ENCODE peak calls at places on chromosomes 12 and 14, in four cellular contexts. One of them, this sample, is unnamed.

GRCh38 chr14:21098134-21098891 is at the start of gene ZNF219:
- DNase-seq in K562: peak; percentile 78
- DNase-seq in HepG2: peak; percentile 74
- DNase-seq in GM12878: no peak
- DNase-seq in this sample: peak; percentile 93

GRCh38 chr12:44667461-44667860 is 208.7 kb downstream of the NELL2 start:
- DNase-seq in HepG2: no peak
- DNase-seq in GM12878: no peak
- DNase-seq in K562: no peak
- DNase-seq in this sample: no peak

GRCh38 chr12:76920182-76921014 is 41.6 kb upstream of the CSRP2 start:
- DNase-seq in K562: no peak
- DNase-seq in HepG2: no peak
- DNase-seq in GM12878: no peak
- DNase-seq in this sample: peak; percentile 35

GRCh38 chr12:99056186-99056585 is 411.1 kb downstream of the APAF1 start:
- DNase-seq in HepG2: no peak
- DNase-seq in GM12878: no peak
- DNase-seq in K562: no peak
- DNase-seq in this sample: no peak

GRCh38 chr14:80491131-80491530 is 279.8 kb upstream of the DIO2 start:
- DNase-seq in K562: no peak
- DNase-seq in GM12878: peak; percentile 23
- DNase-seq in HepG2: peak; percentile 20
- DNase-seq in this sample: peak; percentile 47

GRCh38 chr12:120167529-120168095 is 26.9 kb downstream of the GCN1 start:
- DNase-seq in K562: no peak
- DNase-seq in GM12878: no peak
- DNase-seq in HepG2: no peak
- DNase-seq in this sample: no peak

GRCh38 chr14:55671641-55672040 is 91.6 kb downstream of the KTN1 start:
- DNase-seq in K562: no peak
- DNase-seq in GM12878: no peak
- DNase-seq in HepG2: no peak
- DNase-seq in this sample: no peak

GRCh38 chr12:80314741-80315140 is 129.3 kb upstream of the PTPRQ start:
- DNase-seq in GM12878: no peak
- DNase-seq in HepG2: no peak
- DNase-seq in K562: no peak
- DNase-seq in this sample: no peak

GRCh38 chr12:95637010-95637409 is 85.7 kb upstream of the USP44 start:
- DNase-seq in K562: no peak
- DNase-seq in GM12878: no peak
- DNase-seq in HepG2: no peak
- DNase-seq in this sample: no peak

GRCh38 chr12:52054838-52055741 is 3.8 kb downstream of the NR4A1 start:
- DNase-seq in K562: no peak
- DNase-seq in HepG2: no peak
- DNase-seq in GM12878: no peak
- DNase-seq in this sample: no peak

GRCh38 chr12:28583771-28584261 is 393.6 kb downstream of the CCDC91 start:
- DNase-seq in GM12878: no peak
- DNase-seq in K562: no peak
- DNase-seq in HepG2: no peak
- DNase-seq in this sample: peak; percentile 40

GRCh38 chr12:107320031-107320928 is 226.9 kb upstream of the CRY1 start:
- DNase-seq in K562: no peak
- DNase-seq in HepG2: peak; percentile 69
- DNase-seq in GM12878: no peak
- DNase-seq in this sample: peak; percentile 76

GRCh38 chr14:71467419-71467818 is 464.8 kb upstream of the RGS6 start:
- DNase-seq in GM12878: no peak
- DNase-seq in HepG2: no peak
- DNase-seq in K562: no peak
- DNase-seq in this sample: no peak

GRCh38 chr14:90103808-90104207 is 42.0 kb downstream of the KCNK13 start:
- DNase-seq in GM12878: no peak
- DNase-seq in HepG2: no peak
- DNase-seq in K562: no peak
- DNase-seq in this sample: no peak

GRCh38 chr14:52299692-52300278 is 14.3 kb upstream of the PTGER2 start:
- DNase-seq in GM12878: no peak
- DNase-seq in K562: peak; percentile 14
- DNase-seq in HepG2: peak; percentile 59
- DNase-seq in this sample: peak; percentile 66

GRCh38 chr14:94540031-94540794 is 21.0 kb upstream of the SERPINA4 start:
- DNase-seq in GM12878: no peak
- DNase-seq in HepG2: peak; percentile 69
- DNase-seq in K562: no peak
- DNase-seq in this sample: no peak

GRCh38 chr14:27660683-27661082 is 1062.8 kb upstream of the NOVA1 start:
- DNase-seq in HepG2: no peak
- DNase-seq in K562: no peak
- DNase-seq in GM12878: no peak
- DNase-seq in this sample: no peak

GRCh38 chr14:95922080-95922479 is 45.4 kb downstream of the TUNAR start:
- DNase-seq in HepG2: no peak
- DNase-seq in GM12878: no peak
- DNase-seq in K562: no peak
- DNase-seq in this sample: no peak

GRCh38 chr14:94936411-94936892 is 166.5 kb upstream of the GSC start:
- DNase-seq in GM12878: no peak
- DNase-seq in HepG2: no peak
- DNase-seq in K562: no peak
- DNase-seq in this sample: peak; percentile 6

GRCh38 chr14:44030963-44031362 is 476.1 kb downstream of the FSCB start:
- DNase-seq in K562: no peak
- DNase-seq in GM12878: no peak
- DNase-seq in HepG2: no peak
- DNase-seq in this sample: peak; percentile 21

GRCh38 chr12:27785882-27786570 is 6.0 kb upstream of the MANSC4 start:
- DNase-seq in K562: no peak
- DNase-seq in GM12878: no peak
- DNase-seq in HepG2: no peak
- DNase-seq in this sample: no peak

DNA sequence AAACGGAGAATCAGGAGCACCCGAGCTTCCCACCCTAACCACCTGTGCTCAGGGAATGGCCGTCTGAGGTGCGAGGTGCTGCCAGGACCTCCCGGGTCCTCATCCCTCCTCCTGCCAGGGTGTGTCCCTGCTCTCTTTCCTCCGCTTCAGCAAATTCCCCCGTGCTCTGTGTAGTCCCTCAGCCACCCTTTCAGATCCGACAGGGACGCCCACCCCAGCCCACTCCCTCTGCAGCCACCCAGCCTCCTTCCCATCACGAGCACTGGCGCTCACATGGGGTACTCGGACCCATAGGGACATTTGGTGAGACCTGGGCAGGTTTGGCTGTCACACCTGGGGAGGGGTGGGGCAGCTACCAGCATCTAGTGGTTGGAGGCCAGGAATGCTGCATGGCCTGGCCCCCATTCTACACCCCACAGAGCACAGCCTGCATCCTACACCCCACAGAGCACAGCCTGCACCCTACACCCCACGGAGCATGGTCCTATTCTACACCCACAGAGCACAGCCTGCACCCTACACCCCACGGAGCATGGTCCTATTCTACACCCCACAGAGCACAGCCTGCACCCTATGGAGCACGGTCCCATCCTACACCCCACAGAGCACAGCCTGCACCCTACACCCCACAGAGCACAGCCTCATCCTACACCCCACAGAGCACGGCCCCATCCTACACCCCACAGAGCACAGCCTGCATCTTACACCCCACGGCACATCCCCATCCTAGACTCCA is 12.7 kb downstream of the GALNT9 start:
- DNase-seq in HepG2: no peak
- DNase-seq in GM12878: no peak
- DNase-seq in K562: no peak
- DNase-seq in this sample: no peak
- TF ChIP-seq JUNB in HepG2: no peak
- TF ChIP-seq JUNB in GM12878: no peak
- TF ChIP-seq JUNB in K562: no peak
- TF ChIP-seq JUNB in this sample: no peak

DNA sequence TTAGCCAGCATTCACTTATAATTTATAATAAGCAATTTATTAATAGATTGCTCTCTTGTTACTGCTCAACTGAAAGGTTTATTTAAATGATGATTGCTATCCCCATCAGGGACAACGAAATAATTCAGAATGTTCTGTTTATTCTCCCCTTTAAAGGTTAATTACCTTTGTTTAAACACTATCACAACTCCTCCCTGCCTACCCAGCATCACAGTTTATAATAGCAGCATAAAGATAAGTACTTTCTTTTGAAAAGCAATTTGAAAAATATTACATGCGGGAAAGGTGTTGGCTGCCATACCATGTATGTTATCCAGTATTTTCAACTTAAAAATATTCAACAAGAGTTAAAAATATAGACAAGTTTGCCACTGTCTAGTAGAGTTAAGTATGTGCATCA is 30.6 kb downstream of the SCAF11 start:
- DNase-seq in HepG2: no peak
- DNase-seq in GM12878: no peak
- DNase-seq in K562: no peak
- DNase-seq in this sample: no peak
- H3K79me2 ChIP-seq in HepG2: peaks cover 20% of the 10 kb centered on the region
- H3K79me2 ChIP-seq in GM12878: peaks cover 4% of the 10 kb centered on the region
- H3K79me2 ChIP-seq in K562: peaks cover 35% of the 10 kb centered on the region
- H3K79me2 ChIP-seq in this sample: peaks cover 2% of the 10 kb centered on the region

GRCh38 chr12:100265732-100266131 is 1.1 kb downstream of the DEPDC4 start:
- DNase-seq in HepG2: no peak
- DNase-seq in K562: no peak
- DNase-seq in GM12878: no peak
- DNase-seq in this sample: no peak
- H3K4me3 ChIP-seq in HepG2: peak overlapping the region; percentile 93
- H3K4me3 ChIP-seq in K562: no peak overlapping the region
- H3K4me3 ChIP-seq in GM12878: no peak overlapping the region
- H3K4me3 ChIP-seq in this sample: peak overlapping the region; percentile 84

GRCh38 chr14:60803871-60804270 is 69.3 kb downstream of the MNAT1 start:
- DNase-seq in K562: no peak
- DNase-seq in HepG2: no peak
- DNase-seq in GM12878: no peak
- DNase-seq in this sample: no peak

GRCh38 chr14:60807247-60807646 is 72.7 kb downstream of the MNAT1 start:
- DNase-seq in K562: no peak
- DNase-seq in GM12878: no peak
- DNase-seq in HepG2: no peak
- DNase-seq in this sample: no peak

GRCh38 chr14:60805881-60806569 is 71.5 kb downstream of the MNAT1 start:
- DNase-seq in K562: no peak
- DNase-seq in HepG2: no peak
- DNase-seq in GM12878: no peak
- DNase-seq in this sample: no peak

GRCh38 chr14:60812987-60813386 is 78.4 kb downstream of the MNAT1 start:
- DNase-seq in HepG2: no peak
- DNase-seq in GM12878: no peak
- DNase-seq in K562: no peak
- DNase-seq in this sample: no peak

DNA sequence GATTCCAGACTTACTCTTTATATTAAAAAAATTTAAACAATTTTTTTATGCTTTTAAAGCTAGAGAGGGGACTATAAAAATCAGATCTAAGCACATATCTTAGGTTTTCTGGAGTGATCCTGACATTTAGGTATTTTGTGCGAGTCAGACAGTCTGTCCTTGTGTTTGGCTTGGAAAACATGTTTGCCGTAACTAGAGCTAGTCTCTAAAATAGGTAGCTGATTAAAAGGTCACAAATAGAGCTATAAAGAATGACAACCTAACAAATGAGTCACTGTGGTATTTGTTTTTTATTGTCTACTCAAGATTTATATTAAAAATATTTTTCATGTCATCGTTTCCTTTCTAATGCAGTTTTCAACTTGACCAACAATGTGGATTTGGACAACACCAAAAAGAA is 73.4 kb downstream of the MNAT1 start:
- DNase-seq in GM12878: no peak
- DNase-seq in HepG2: no peak
- DNase-seq in K562: no peak
- DNase-seq in this sample: no peak
- TF ChIP-seq JUNB in GM12878: no peak
- TF ChIP-seq JUNB in HepG2: no peak
- TF ChIP-seq JUNB in K562: no peak
- TF ChIP-seq JUNB in this sample: no peak

DNA sequence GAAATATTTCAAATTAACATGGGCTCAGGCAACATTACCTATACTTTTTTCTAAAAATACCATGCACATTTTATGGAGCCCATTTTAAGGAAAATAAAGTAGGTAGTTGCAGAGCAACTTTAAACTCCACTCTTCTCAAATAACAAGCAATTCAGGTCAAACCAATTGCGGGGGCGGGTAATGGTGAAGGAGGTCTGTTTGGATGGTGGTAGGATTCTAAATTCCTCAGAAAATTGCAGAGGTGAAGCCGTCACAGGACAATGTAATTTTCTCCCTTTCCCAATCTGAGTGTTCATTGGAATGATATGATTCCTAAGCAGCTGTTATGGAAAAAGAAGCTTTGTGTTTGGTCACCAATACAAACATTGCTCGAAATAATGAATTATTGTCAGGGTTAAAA is 11.6 kb downstream of the PKP2 start:
- DNase-seq in HepG2: no peak
- DNase-seq in K562: no peak
- DNase-seq in GM12878: no peak
- DNase-seq in this sample: peak; percentile 40
- H3K79me2 ChIP-seq in HepG2: peaks cover 46% of the 10 kb centered on the region
- H3K79me2 ChIP-seq in K562: no peaks in the 10 kb centered on the region
- H3K79me2 ChIP-seq in GM12878: no peaks in the 10 kb centered on the region
- H3K79me2 ChIP-seq in this sample: peaks cover 65% of the 10 kb centered on the region

DNA sequence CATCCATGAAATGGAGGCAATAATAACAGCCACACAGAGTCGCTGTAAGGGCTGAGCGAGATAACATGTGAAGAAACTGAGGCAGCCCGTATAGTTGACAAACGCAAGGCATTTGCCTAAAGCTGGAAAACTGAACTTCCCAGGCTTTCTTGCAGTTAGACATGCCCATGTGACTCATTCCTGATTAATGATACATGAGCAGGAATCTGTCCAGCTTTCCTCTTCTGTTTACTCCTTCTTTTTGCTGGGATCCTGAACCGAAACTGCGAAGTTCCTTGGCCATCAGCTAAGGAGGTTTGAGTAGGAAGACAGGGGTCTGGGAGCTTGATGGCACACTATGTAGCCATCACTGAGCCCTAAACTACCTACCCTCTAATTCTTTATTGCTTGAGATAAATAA is 52.2 kb downstream of the ST8SIA1 start:
- DNase-seq in GM12878: no peak
- DNase-seq in HepG2: no peak
- DNase-seq in K562: no peak
- DNase-seq in this sample: no peak
- H3K4me3 ChIP-seq in GM12878: no peak overlapping the region
- H3K4me3 ChIP-seq in HepG2: no peak overlapping the region
- H3K4me3 ChIP-seq in K562: no peak overlapping the region
- H3K4me3 ChIP-seq in this sample: no peak overlapping the region

This sample was measured in GM23338.